ENCODE peak calls at places on chromosomes 13 and 19, in eight cellular contexts. J is transverse colon, I is WERI-Rb-1, H is ascending aorta, B is body of pancreas, Z is A549, L is ovary, X is heart left ventricle. U is an unnamed sample.

GRCh38 chr19:44752816-44753618 is 4.5 kb downstream of the BCL3 start:
- DNase-seq in J (peak; percentile 96), I (peak; percentile 89), H (peak; percentile 86), B (peak; percentile 90), Z (peak; percentile 93), L (peak; percentile 88), X (peak; percentile 93), U (peak; percentile 96)

GRCh38 chr13:111937763-111938375 is 129.1 kb upstream of the SOX1 start:
- DNase-seq in J (no peak), I (no peak), H (no peak), B (no peak), Z (no peak), L (peak; percentile 13), X (no peak), U (no peak)

GRCh38 chr13:31595568-31595967 is 143.8 kb upstream of the RXFP2 start:
- DNase-seq in J (no peak), I (no peak), H (no peak), B (no peak), Z (no peak), L (no peak), X (no peak), U (no peak)

GRCh38 chr13:41455725-41456419 is 1.5 kb upstream of the RGCC start:
- DNase-seq in J (no peak), I (no peak), H (no peak), B (no peak), Z (no peak), L (no peak), X (no peak), U (no peak)

GRCh38 chr19:42184401-42184861 is 33.0 kb downstream of the DEDD2 start:
- DNase-seq in J (peak; percentile 80), I (peak; percentile 90), H (no peak), B (peak; percentile 83), Z (peak; percentile 96), L (peak; percentile 72), X (peak; percentile 66), U (peak; percentile 44)

GRCh38 chr19:10114651-10115391 is 3.3 kb downstream of the P2RY11 start:
- DNase-seq in J (no peak), I (no peak), H (no peak), B (no peak), Z (no peak), L (peak; percentile 58), X (no peak), U (no peak)

GRCh38 chr19:45168767-45169351 is 8.1 kb upstream of the NKPD1 start:
- DNase-seq in J (no peak), I (peak; percentile 60), H (no peak), B (no peak), Z (no peak), L (peak; percentile 37), X (no peak), U (no peak)

GRCh38 chr19:8576273-8576993 is 809 bp downstream of the MYO1F start:
- DNase-seq in J (peak; percentile 36), I (no peak), H (no peak), B (no peak), Z (no peak), L (no peak), X (no peak), U (no peak)

GRCh38 chr13:75217949-75218348 is 264.0 kb downstream of the TBC1D4 start:
- DNase-seq in J (no peak), I (no peak), H (no peak), B (no peak), Z (no peak), L (no peak), X (no peak), U (no peak)

GRCh38 chr13:74117207-74117705 is 16.9 kb downstream of the KLF12 start:
- DNase-seq in J (no peak), I (no peak), H (no peak), B (no peak), Z (no peak), L (no peak), X (no peak), U (no peak)
- H3K9me3 ChIP-seq in J (peaks cover 16% of the 10 kb centered on the region), I (no peaks in the 10 kb centered on the region), H (peaks cover 13% of the 10 kb centered on the region), B (no peaks in the 10 kb centered on the region), Z (peaks cover 20% of the 10 kb centered on the region), L (no peaks in the 10 kb centered on the region), X (no peaks in the 10 kb centered on the region), U (peaks cover 9% of the 10 kb centered on the region)

GRCh38 chr13:36555151-36555986 is 118.5 kb upstream of the SERTM1 start:
- DNase-seq in J (no peak), I (no peak), H (no peak), B (no peak), Z (no peak), L (no peak), X (no peak), U (no peak)
- H3K4me3 ChIP-seq in J (no peak overlapping the region), I (no peak overlapping the region), H (no peak overlapping the region), B (no peak overlapping the region), Z (no peak overlapping the region), L (no peak overlapping the region), X (no peak overlapping the region), U (no peak overlapping the region)

DNA sequence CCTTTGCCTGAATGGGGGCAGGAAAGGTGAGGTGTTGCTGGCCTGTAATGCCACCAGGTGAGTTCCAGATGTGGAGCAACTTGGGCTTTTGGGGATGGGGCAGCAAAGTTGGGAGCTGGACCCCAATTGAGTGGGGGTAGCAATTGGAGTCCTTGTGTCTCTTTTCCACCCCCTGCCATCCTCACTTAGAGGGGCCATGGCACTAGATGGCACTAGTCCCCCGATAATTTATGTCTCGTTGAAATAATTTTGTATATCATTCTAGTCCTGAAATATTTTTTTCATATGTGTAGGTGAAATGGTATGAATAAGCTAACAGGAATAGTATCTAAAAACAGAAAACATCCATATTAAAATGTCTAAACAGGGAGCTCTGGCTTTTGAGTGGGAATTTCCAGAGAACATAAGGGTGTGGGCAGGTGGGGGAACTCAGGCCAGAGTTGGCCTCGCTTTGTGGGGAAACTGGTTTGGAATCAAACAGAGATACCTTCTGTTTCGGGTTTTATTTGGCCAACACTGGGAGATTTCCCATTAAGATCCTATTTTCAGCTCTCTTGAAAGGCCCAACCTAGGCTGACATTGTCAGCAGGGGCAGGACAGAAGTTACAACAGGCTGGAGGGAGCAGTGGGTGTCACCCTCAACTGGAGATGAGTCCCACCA is 3.4 kb downstream of the ZNF576 start:
- DNase-seq in J (no peak), I (no peak), H (no peak), B (no peak), Z (no peak), L (no peak), X (no peak), U (no peak)
- TF ChIP-seq CTCF in J (no peak), I (no peak), H (no peak), B (no peak), Z (no peak), L (no peak), X (no peak), U (no peak)

DNA sequence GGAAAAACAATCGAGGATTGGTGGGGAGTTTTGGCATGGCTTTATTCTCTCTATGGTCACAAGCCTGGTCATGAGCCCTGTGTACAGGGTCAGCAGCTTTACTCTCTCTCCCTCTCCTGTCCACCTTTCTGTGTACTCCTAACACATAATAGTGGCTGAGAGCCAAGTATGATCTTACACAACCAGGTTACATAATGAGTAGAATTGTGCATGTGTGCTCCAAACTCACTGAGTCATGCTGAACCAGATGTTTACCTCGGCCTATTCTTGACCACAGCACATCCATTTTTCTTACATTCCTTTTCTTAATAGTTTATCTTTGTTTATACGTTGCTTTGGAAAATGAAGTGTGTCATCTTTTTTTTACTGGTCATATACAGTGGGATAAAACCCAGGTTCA is 53.1 kb downstream of the ZNF254 start:
- DNase-seq in J (no peak), I (no peak), H (no peak), B (no peak), Z (no peak), L (no peak), X (no peak), U (peak; percentile 83)
- H3K9me3 ChIP-seq in J (peaks cover 76% of the 10 kb centered on the region), I (no peaks in the 10 kb centered on the region), H (peaks cover 89% of the 10 kb centered on the region), B (peaks cover 7% of the 10 kb centered on the region), Z (peaks cover 79% of the 10 kb centered on the region), L (peaks cover 32% of the 10 kb centered on the region), X (no peaks in the 10 kb centered on the region), U (peaks cover 43% of the 10 kb centered on the region)

DNA sequence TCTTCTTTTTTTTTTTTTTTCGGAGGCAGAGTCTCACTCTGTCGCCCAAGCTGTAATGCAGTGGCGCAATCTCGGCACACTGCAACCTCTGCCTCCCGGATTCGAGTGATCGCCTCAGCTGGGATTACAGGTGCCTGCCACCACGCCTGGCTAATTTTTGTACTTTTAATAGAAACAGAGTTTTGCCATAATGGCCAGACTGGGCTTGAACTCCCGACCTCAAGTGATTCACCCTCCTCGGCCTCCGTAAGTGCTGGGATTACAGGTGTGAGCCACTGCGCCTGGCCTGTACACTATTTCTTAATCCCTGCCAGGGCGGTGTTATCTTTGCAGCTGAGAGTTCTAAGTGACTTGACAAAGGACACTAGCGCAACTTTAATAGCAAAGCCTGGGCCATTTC is 36.9 kb upstream of the LSM14A start:
- DNase-seq in J (no peak), I (peak; percentile 56), H (no peak), B (peak; percentile 64), Z (no peak), L (no peak), X (no peak), U (no peak)
- H3K4me3 ChIP-seq in J (no peak overlapping the region), I (peak overlapping the region; percentile 59), H (no peak overlapping the region), B (no peak overlapping the region), Z (peak overlapping the region; percentile 65), L (no peak overlapping the region), X (no peak overlapping the region), U (no peak overlapping the region)

GRCh38 chr19:3039125-3039524 is 10.0 kb upstream of the TLE2 start:
- DNase-seq in J (no peak), I (no peak), H (no peak), B (no peak), Z (no peak), L (no peak), X (no peak), U (no peak)

GRCh38 chr19:3041756-3042517 is 12.9 kb upstream of the TLE2 start:
- DNase-seq in J (no peak), I (no peak), H (no peak), B (no peak), Z (no peak), L (peak; percentile 74), X (no peak), U (no peak)

GRCh38 chr19:3041302-3041701 is 12.2 kb upstream of the TLE2 start:
- DNase-seq in J (no peak), I (no peak), H (no peak), B (no peak), Z (no peak), L (peak; percentile 41), X (no peak), U (no peak)

GRCh38 chr19:3038214-3038613 is 9.1 kb upstream of the TLE2 start:
- DNase-seq in J (no peak), I (no peak), H (no peak), B (no peak), Z (no peak), L (no peak), X (no peak), U (no peak)

GRCh38 chr19:3039641-3040077 is 10.6 kb upstream of the TLE2 start:
- DNase-seq in J (no peak), I (peak; percentile 39), H (no peak), B (peak; percentile 60), Z (no peak), L (peak; percentile 42), X (no peak), U (no peak)
- TF ChIP-seq CTCF in J (no peak), I (peak; percentile 59), H (no peak), B (peak; percentile 48), Z (no peak), L (no peak), X (no peak), U (no peak)

U was measured in AG04450.